ENCODE peak calls at places on chromosomes 1 and 21, in five cellular contexts. B is ovary, Q is breast epithelium, S is HCT116, C is vagina. J is an unnamed sample.

GRCh38 chr1:201137579-201138310 is 10.8 kb upstream of the ASCL5 start:
- DNase-seq in S (no peak), B (peak; percentile 50), C (no peak), Q (no peak), J (peak; percentile 78)

GRCh38 chr1:156657161-156657970 is 15.4 kb downstream of the BCAN start:
- DNase-seq in Q (peak; percentile 84), S (no peak), B (peak; percentile 84), C (no peak), J (no peak)

GRCh38 chr1:60886793-60887331 is 195.5 kb upstream of the NFIA start:
- DNase-seq in Q (no peak), S (no peak), B (no peak), C (no peak), J (no peak)

GRCh38 chr21:39805983-39806382 is 61.0 kb downstream of the IGSF5 start:
- DNase-seq in B (no peak), S (no peak), C (no peak), Q (no peak), J (no peak)

GRCh38 chr1:173507205-173507846 is 30.2 kb downstream of the PRDX6 start:
- DNase-seq in C (no peak), Q (no peak), B (no peak), S (peak; percentile 13), J (peak; percentile 19)

GRCh38 chr1:9044241-9044640 is 18.0 kb upstream of the SLC2A7 start:
- DNase-seq in B (no peak), C (no peak), Q (no peak), S (no peak), J (no peak)

GRCh38 chr1:14578156-14578555 is 20.3 kb upstream of the KAZN start:
- DNase-seq in C (no peak), S (no peak), Q (no peak), B (no peak), J (no peak)

GRCh38 chr1:242738702-242739225 is 214.3 kb upstream of the PLD5 start:
- DNase-seq in C (no peak), Q (no peak), B (no peak), S (no peak), J (no peak)

GRCh38 chr1:66258404-66259105 is 275.4 kb upstream of the SGIP1 start:
- DNase-seq in Q (no peak), B (no peak), S (no peak), C (no peak), J (no peak)

GRCh38 chr1:40308036-40308727 is 8.9 kb downstream of the COL9A2 start:
- DNase-seq in B (no peak), C (no peak), S (no peak), Q (no peak), J (no peak)

GRCh38 chr1:155078496-155079209 is at the start of gene EFNA3:
- DNase-seq in Q (no peak), C (no peak), B (peak; percentile 83), S (no peak), J (peak; percentile 89)

GRCh38 chr1:245969274-245969673 is 537.8 kb downstream of the SMYD3 start:
- DNase-seq in Q (no peak), C (no peak), S (no peak), B (no peak), J (peak; percentile 47)

GRCh38 chr1:156422602-156423091 is 53.6 kb downstream of the RHBG start:
- DNase-seq in Q (no peak), C (no peak), B (no peak), S (no peak), J (no peak)

GRCh38 chr1:97392701-97393100 is 528.1 kb downstream of the DPYD start:
- DNase-seq in Q (no peak), C (no peak), B (no peak), S (no peak), J (no peak)

GRCh38 chr1:223837206-223837605 is 8.5 kb downstream of the TP53BP2 start:
- DNase-seq in B (no peak), C (no peak), Q (no peak), S (no peak), J (no peak)

GRCh38 chr1:176033474-176033873 is 173.6 kb downstream of the COP1 start:
- DNase-seq in C (no peak), B (no peak), S (no peak), Q (no peak), J (no peak)

GRCh38 chr21:18986197-18986596 is 582.6 kb upstream of the TMPRSS15 start:
- DNase-seq in S (no peak), C (no peak), B (no peak), Q (no peak), J (no peak)

GRCh38 chr1:156383023-156383422 is 14.0 kb downstream of the RHBG start:
- DNase-seq in S (peak; percentile 45), B (peak; percentile 49), C (no peak), Q (peak; percentile 59), J (peak; percentile 89)

GRCh38 chr1:216804107-216804506 is 80.9 kb upstream of the ESRRG start:
- DNase-seq in C (no peak), S (no peak), Q (no peak), B (no peak), J (no peak)

GRCh38 chr1:184800876-184801275 is 46.2 kb upstream of the EDEM3 start:
- DNase-seq in B (no peak), C (no peak), Q (no peak), S (no peak), J (no peak)

GRCh38 chr1:175599212-175599681 is 144.1 kb downstream of the TNR start:
- DNase-seq in S (no peak), C (no peak), B (no peak), Q (no peak), J (no peak)

GRCh38 chr1:1306661-1307260 is 969 bp downstream of the ACAP3 start:
- DNase-seq in C (no peak), B (no peak), Q (no peak), S (no peak), J (no peak)

GRCh38 chr1:222654849-222655248 is 37.0 kb downstream of the MIA3 start:
- DNase-seq in S (no peak), B (no peak), C (no peak), Q (no peak), J (no peak)

GRCh38 chr1:6476483-6476882 is 10.5 kb upstream of the TNFRSF25 start:
- DNase-seq in C (no peak), B (no peak), S (no peak), Q (no peak), J (no peak)

GRCh38 chr1:155911156-155912055 is at the start of gene RIT1:
- DNase-seq in C (no peak), Q (peak; percentile 76), B (peak; percentile 89), S (no peak), J (peak; percentile 80)

GRCh38 chr1:155933591-155934096 is 569 bp downstream of the KHDC4 start:
- DNase-seq in S (no peak), C (no peak), Q (no peak), B (no peak), J (no peak)

GRCh38 chr1:208176654-208177053 is 67.5 kb downstream of the PLXNA2 start:
- DNase-seq in Q (no peak), B (no peak), S (no peak), C (no peak), J (no peak)

GRCh38 chr1:43388021-43388575 is 1.5 kb downstream of the MED8 start:
- DNase-seq in S (no peak), Q (no peak), C (no peak), B (no peak), J (no peak)

GRCh38 chr1:183757061-183757460 is 47.9 kb upstream of the RGL1 start:
- DNase-seq in C (no peak), Q (no peak), S (no peak), B (no peak), J (peak; percentile 24)

GRCh38 chr1:108880850-108881249 is 4.1 kb downstream of the GPSM2 start:
- DNase-seq in Q (no peak), B (no peak), C (no peak), S (no peak), J (no peak)

GRCh38 chr1:207335695-207336363 is 14.4 kb downstream of the CD55 start:
- DNase-seq in B (no peak), C (no peak), Q (no peak), S (no peak), J (no peak)

GRCh38 chr1:216576246-216576645 is 147.0 kb downstream of the ESRRG start:
- DNase-seq in S (no peak), B (no peak), C (no peak), Q (no peak), J (no peak)

GRCh38 chr1:46522184-46522968 is 29.1 kb downstream of the KNCN start:
- DNase-seq in C (no peak), B (no peak), Q (peak; percentile 60), S (no peak), J (peak; percentile 81)

GRCh38 chr1:70220015-70220414 is 1.2 kb upstream of the SRSF11 start:
- DNase-seq in C (no peak), B (no peak), S (no peak), Q (no peak), J (no peak)
- TF ChIP-seq POLR2A in C (no peak), B (no peak), S (no peak), Q (no peak), J (no peak)

GRCh38 chr21:45981641-45982255 is at the start of gene COL6A1:
- DNase-seq in B (peak; percentile 83), C (no peak), S (no peak), Q (peak; percentile 57), J (peak; percentile 85)
- TF ChIP-seq POLR2A in B (peak; percentile 66), C (peak; percentile 85), S (peak; percentile 76), Q (peak; percentile 25), J (peak; percentile 97)

GRCh38 chr1:31154632-31155215 is 85.0 kb downstream of the NKAIN1 start:
- DNase-seq in C (no peak), Q (peak; percentile 84), S (no peak), B (peak; percentile 67), J (peak; percentile 75)
- TF ChIP-seq POLR2A in C (no peak), Q (no peak), S (no peak), B (no peak), J (peak; percentile 38)

DNA sequence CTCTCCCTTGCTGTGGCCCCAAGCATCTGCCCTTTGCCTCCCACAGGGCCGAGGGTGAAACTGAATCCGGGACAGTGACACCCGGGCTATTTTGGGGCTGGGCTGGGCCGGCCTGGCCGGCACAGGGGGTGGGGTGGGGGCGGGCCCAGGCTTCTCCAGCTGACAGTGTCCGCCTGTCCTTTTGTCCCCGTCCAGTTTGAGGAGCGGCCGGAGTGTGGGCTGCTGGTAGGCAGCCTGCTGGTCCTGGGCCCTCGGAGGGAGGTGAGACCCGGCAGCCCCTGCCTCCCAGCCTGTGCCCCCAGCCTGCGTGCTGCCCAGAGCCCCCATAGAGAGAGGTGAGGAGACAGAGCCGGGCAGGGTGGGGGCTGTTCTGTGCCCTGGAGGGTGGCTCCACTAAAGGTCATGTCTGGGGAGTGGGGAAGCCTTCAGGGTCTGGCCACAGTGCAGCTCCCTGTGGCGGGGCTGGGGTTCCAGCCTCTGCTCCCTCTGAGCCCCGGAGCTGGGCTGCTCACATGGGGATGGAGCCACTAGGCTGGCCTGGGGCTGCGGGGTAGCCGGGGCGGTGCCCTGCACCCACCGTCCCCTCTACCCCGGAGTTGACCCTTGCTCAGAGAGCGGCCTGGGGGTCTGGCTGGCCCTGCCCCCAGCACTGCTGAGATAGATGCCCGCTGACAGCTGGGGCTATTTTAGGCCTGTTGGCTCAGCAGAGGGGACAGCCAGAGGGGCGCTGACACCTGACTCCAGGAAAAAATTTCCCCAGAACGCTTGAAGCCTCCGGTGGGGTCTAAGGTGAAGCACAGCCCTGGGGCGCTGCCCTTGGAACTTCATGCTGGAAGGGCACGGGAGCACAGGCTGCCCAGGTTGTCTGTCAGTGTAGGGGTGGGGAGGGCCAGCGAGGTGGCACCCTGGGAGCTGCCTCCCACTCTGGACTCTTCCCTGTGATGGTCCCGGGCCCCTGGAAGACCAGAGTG is at the start of gene OBSCN:
- DNase-seq in C (peak; percentile 70), S (no peak), Q (no peak), B (no peak), J (no peak)
- TF ChIP-seq POLR2A in C (no peak), S (no peak), Q (no peak), B (no peak), J (no peak)